ENCODE peak calls at places on chromosomes 11 and 22, in nine cellular contexts. One of them, this sample, is unnamed.
A peak's percentile ranks its signal among the peaks of the same experiment; 100 is the strongest.

GRCh38 chr11:22371188-22371587 is 33.0 kb downstream of the SLC17A6 start:
- DNase-seq in activated CD4-positive, CD25-positive, alpha-beta regulatory T cell: no peak
- DNase-seq in ELR: no peak
- DNase-seq in Caco-2: no peak
- DNase-seq in IMR-90: no peak
- DNase-seq in astrocyte of the hippocampus: no peak
- DNase-seq in MM.1S: no peak
- DNase-seq in BE2C: no peak
- DNase-seq in HuH-7.5: no peak
- DNase-seq in this sample: no peak

GRCh38 chr11:103433976-103434375 is 324.8 kb downstream of the DYNC2H1 start:
- DNase-seq in activated CD4-positive, CD25-positive, alpha-beta regulatory T cell: no peak
- DNase-seq in ELR: peak; percentile 56
- DNase-seq in Caco-2: no peak
- DNase-seq in IMR-90: peak; percentile 40
- DNase-seq in astrocyte of the hippocampus: no peak
- DNase-seq in MM.1S: no peak
- DNase-seq in BE2C: no peak
- DNase-seq in HuH-7.5: no peak
- DNase-seq in this sample: no peak

GRCh38 chr22:35749808-35750207 is 32.1 kb downstream of the APOL5 start:
- DNase-seq in activated CD4-positive, CD25-positive, alpha-beta regulatory T cell: no peak
- DNase-seq in ELR: no peak
- DNase-seq in Caco-2: no peak
- DNase-seq in IMR-90: no peak
- DNase-seq in astrocyte of the hippocampus: peak; percentile 39
- DNase-seq in MM.1S: no peak
- DNase-seq in BE2C: peak; percentile 69
- DNase-seq in HuH-7.5: no peak
- DNase-seq in this sample: no peak

GRCh38 chr22:31173386-31174145 is 13.6 kb downstream of the RNF185 start:
- DNase-seq in activated CD4-positive, CD25-positive, alpha-beta regulatory T cell: no peak
- DNase-seq in ELR: peak; percentile 95
- DNase-seq in Caco-2: no peak
- DNase-seq in IMR-90: peak; percentile 95
- DNase-seq in astrocyte of the hippocampus: peak; percentile 79
- DNase-seq in MM.1S: no peak
- DNase-seq in BE2C: no peak
- DNase-seq in HuH-7.5: no peak
- DNase-seq in this sample: no peak

GRCh38 chr11:45298718-45299117 is 12.6 kb upstream of the SYT13 start:
- DNase-seq in activated CD4-positive, CD25-positive, alpha-beta regulatory T cell: no peak
- DNase-seq in ELR: no peak
- DNase-seq in Caco-2: no peak
- DNase-seq in IMR-90: no peak
- DNase-seq in astrocyte of the hippocampus: no peak
- DNase-seq in MM.1S: no peak
- DNase-seq in BE2C: no peak
- DNase-seq in HuH-7.5: no peak
- DNase-seq in this sample: no peak

GRCh38 chr11:18461909-18462308 is 6.3 kb downstream of the LDHAL6A start:
- DNase-seq in activated CD4-positive, CD25-positive, alpha-beta regulatory T cell: no peak
- DNase-seq in ELR: no peak
- DNase-seq in Caco-2: no peak
- DNase-seq in IMR-90: no peak
- DNase-seq in astrocyte of the hippocampus: no peak
- DNase-seq in MM.1S: no peak
- DNase-seq in BE2C: no peak
- DNase-seq in HuH-7.5: no peak
- DNase-seq in this sample: no peak

GRCh38 chr11:7098235-7098832 is 9.5 kb downstream of the RBMXL2 start:
- DNase-seq in activated CD4-positive, CD25-positive, alpha-beta regulatory T cell: no peak
- DNase-seq in ELR: peak; percentile 66
- DNase-seq in Caco-2: peak; percentile 54
- DNase-seq in IMR-90: peak; percentile 46
- DNase-seq in astrocyte of the hippocampus: peak; percentile 64
- DNase-seq in MM.1S: peak; percentile 71
- DNase-seq in BE2C: no peak
- DNase-seq in HuH-7.5: peak; percentile 24
- DNase-seq in this sample: no peak

GRCh38 chr11:112728288-112728687 is 232.9 kb upstream of the NCAM1 start:
- DNase-seq in activated CD4-positive, CD25-positive, alpha-beta regulatory T cell: no peak
- DNase-seq in ELR: no peak
- DNase-seq in Caco-2: no peak
- DNase-seq in IMR-90: no peak
- DNase-seq in astrocyte of the hippocampus: no peak
- DNase-seq in MM.1S: no peak
- DNase-seq in BE2C: no peak
- DNase-seq in HuH-7.5: no peak
- DNase-seq in this sample: no peak

GRCh38 chr11:34825670-34826383 is 90.4 kb downstream of the APIP start:
- DNase-seq in activated CD4-positive, CD25-positive, alpha-beta regulatory T cell: no peak
- DNase-seq in ELR: no peak
- DNase-seq in Caco-2: peak; percentile 65
- DNase-seq in IMR-90: no peak
- DNase-seq in astrocyte of the hippocampus: no peak
- DNase-seq in MM.1S: no peak
- DNase-seq in BE2C: no peak
- DNase-seq in HuH-7.5: no peak
- DNase-seq in this sample: no peak

GRCh38 chr11:12540913-12541587 is 133.2 kb upstream of the TEAD1 start:
- DNase-seq in activated CD4-positive, CD25-positive, alpha-beta regulatory T cell: no peak
- DNase-seq in ELR: peak; percentile 89
- DNase-seq in Caco-2: peak; percentile 37
- DNase-seq in IMR-90: peak; percentile 94
- DNase-seq in astrocyte of the hippocampus: peak; percentile 81
- DNase-seq in MM.1S: no peak
- DNase-seq in BE2C: no peak
- DNase-seq in HuH-7.5: no peak
- DNase-seq in this sample: no peak

GRCh38 chr11:74731301-74732094 is at the start of gene CHRDL2:
- DNase-seq in activated CD4-positive, CD25-positive, alpha-beta regulatory T cell: no peak
- DNase-seq in ELR: peak; percentile 42
- DNase-seq in Caco-2: peak; percentile 67
- DNase-seq in IMR-90: peak; percentile 34
- DNase-seq in astrocyte of the hippocampus: peak; percentile 73
- DNase-seq in MM.1S: no peak
- DNase-seq in BE2C: peak; percentile 44
- DNase-seq in HuH-7.5: no peak
- DNase-seq in this sample: no peak

GRCh38 chr22:28015676-28016601 is 96.9 kb upstream of the PITPNB start:
- DNase-seq in activated CD4-positive, CD25-positive, alpha-beta regulatory T cell: no peak
- DNase-seq in ELR: no peak
- DNase-seq in Caco-2: no peak
- DNase-seq in IMR-90: no peak
- DNase-seq in astrocyte of the hippocampus: no peak
- DNase-seq in MM.1S: no peak
- DNase-seq in BE2C: peak; percentile 86
- DNase-seq in HuH-7.5: no peak
- DNase-seq in this sample: no peak

GRCh38 chr11:65895482-65895981 is 4.7 kb downstream of the FOSL1 start:
- DNase-seq in activated CD4-positive, CD25-positive, alpha-beta regulatory T cell: no peak
- DNase-seq in ELR: peak; percentile 64
- DNase-seq in Caco-2: no peak
- DNase-seq in IMR-90: no peak
- DNase-seq in astrocyte of the hippocampus: no peak
- DNase-seq in MM.1S: no peak
- DNase-seq in BE2C: no peak
- DNase-seq in HuH-7.5: no peak
- DNase-seq in this sample: no peak

GRCh38 chr11:126181939-126182730 is 29.3 kb downstream of the RPUSD4 start:
- DNase-seq in activated CD4-positive, CD25-positive, alpha-beta regulatory T cell: no peak
- DNase-seq in ELR: no peak
- DNase-seq in Caco-2: no peak
- DNase-seq in IMR-90: no peak
- DNase-seq in astrocyte of the hippocampus: no peak
- DNase-seq in MM.1S: no peak
- DNase-seq in BE2C: no peak
- DNase-seq in HuH-7.5: no peak
- DNase-seq in this sample: no peak

GRCh38 chr11:116078101-116078561 is 573.9 kb upstream of the CADM1 start:
- DNase-seq in activated CD4-positive, CD25-positive, alpha-beta regulatory T cell: no peak
- DNase-seq in ELR: no peak
- DNase-seq in Caco-2: no peak
- DNase-seq in IMR-90: peak; percentile 20
- DNase-seq in astrocyte of the hippocampus: peak; percentile 63
- DNase-seq in MM.1S: no peak
- DNase-seq in BE2C: peak; percentile 58
- DNase-seq in HuH-7.5: no peak
- DNase-seq in this sample: no peak

GRCh38 chr11:10032991-10033390 is 261.0 kb downstream of the SBF2 start:
- DNase-seq in activated CD4-positive, CD25-positive, alpha-beta regulatory T cell: no peak
- DNase-seq in ELR: peak; percentile 58
- DNase-seq in Caco-2: no peak
- DNase-seq in IMR-90: peak; percentile 29
- DNase-seq in astrocyte of the hippocampus: no peak
- DNase-seq in MM.1S: no peak
- DNase-seq in BE2C: no peak
- DNase-seq in HuH-7.5: no peak
- DNase-seq in this sample: no peak

GRCh38 chr22:22720724-22721261 is 76.4 kb downstream of the GGTLC2 start:
- DNase-seq in activated CD4-positive, CD25-positive, alpha-beta regulatory T cell: no peak
- DNase-seq in ELR: no peak
- DNase-seq in Caco-2: no peak
- DNase-seq in IMR-90: no peak
- DNase-seq in astrocyte of the hippocampus: no peak
- DNase-seq in MM.1S: peak; percentile 36
- DNase-seq in BE2C: no peak
- DNase-seq in HuH-7.5: no peak
- DNase-seq in this sample: no peak

GRCh38 chr11:73072935-73073481 is 69.1 kb downstream of the FCHSD2 start:
- DNase-seq in activated CD4-positive, CD25-positive, alpha-beta regulatory T cell: no peak
- DNase-seq in ELR: peak; percentile 3
- DNase-seq in Caco-2: no peak
- DNase-seq in IMR-90: peak; percentile 12
- DNase-seq in astrocyte of the hippocampus: peak; percentile 18
- DNase-seq in MM.1S: peak; percentile 61
- DNase-seq in BE2C: no peak
- DNase-seq in HuH-7.5: no peak
- DNase-seq in this sample: no peak

GRCh38 chr22:28771195-28771791 is 1.2 kb upstream of the CCDC117 start:
- DNase-seq in activated CD4-positive, CD25-positive, alpha-beta regulatory T cell: no peak
- DNase-seq in ELR: no peak
- DNase-seq in Caco-2: no peak
- DNase-seq in IMR-90: no peak
- DNase-seq in astrocyte of the hippocampus: peak; percentile 40
- DNase-seq in MM.1S: no peak
- DNase-seq in BE2C: no peak
- DNase-seq in HuH-7.5: no peak
- DNase-seq in this sample: no peak

GRCh38 chr11:15688351-15688792 is 573.6 kb downstream of the INSC start:
- DNase-seq in activated CD4-positive, CD25-positive, alpha-beta regulatory T cell: no peak
- DNase-seq in ELR: peak; percentile 23
- DNase-seq in Caco-2: no peak
- DNase-seq in IMR-90: peak; percentile 68
- DNase-seq in astrocyte of the hippocampus: peak; percentile 73
- DNase-seq in MM.1S: no peak
- DNase-seq in BE2C: no peak
- DNase-seq in HuH-7.5: no peak
- DNase-seq in this sample: peak; percentile 69

GRCh38 chr11:12868315-12869073 is 140.6 kb upstream of the RASSF10 start:
- DNase-seq in activated CD4-positive, CD25-positive, alpha-beta regulatory T cell: no peak
- DNase-seq in ELR: peak; percentile 54
- DNase-seq in Caco-2: no peak
- DNase-seq in IMR-90: peak; percentile 27
- DNase-seq in astrocyte of the hippocampus: peak; percentile 58
- DNase-seq in MM.1S: no peak
- DNase-seq in BE2C: no peak
- DNase-seq in HuH-7.5: no peak
- DNase-seq in this sample: no peak

GRCh38 chr22:41687901-41688364 is 734 bp downstream of the SNU13 start:
- DNase-seq in activated CD4-positive, CD25-positive, alpha-beta regulatory T cell: peak; percentile 12
- DNase-seq in ELR: peak; percentile 59
- DNase-seq in Caco-2: peak; percentile 34
- DNase-seq in IMR-90: peak; percentile 22
- DNase-seq in astrocyte of the hippocampus: peak; percentile 56
- DNase-seq in MM.1S: peak; percentile 41
- DNase-seq in BE2C: peak; percentile 36
- DNase-seq in HuH-7.5: no peak
- DNase-seq in this sample: no peak

GRCh38 chr11:45444796-45445195 is 158.7 kb upstream of the SYT13 start:
- DNase-seq in activated CD4-positive, CD25-positive, alpha-beta regulatory T cell: no peak
- DNase-seq in ELR: peak; percentile 23
- DNase-seq in Caco-2: no peak
- DNase-seq in IMR-90: no peak
- DNase-seq in astrocyte of the hippocampus: no peak
- DNase-seq in MM.1S: no peak
- DNase-seq in BE2C: no peak
- DNase-seq in HuH-7.5: no peak
- DNase-seq in this sample: no peak

This sample was measured in tibial nerve.